ENCODE peak calls at places on chromosomes 6 and 20, in six cellular contexts. F, I, P, U, T and M are unnamed samples.

GRCh38 chr6:132362318-132363185 is 38.7 kb downstream of the MOXD1 start:
- DNase-seq in F (no peak), I (no peak), P (no peak), U (peak; percentile 70), T (no peak), M (no peak)

GRCh38 chr20:45279992-45280391 is 25.6 kb upstream of the SLPI start:
- DNase-seq in F (no peak), I (no peak), P (no peak), U (peak; percentile 81), T (no peak), M (no peak)

GRCh38 chr6:67897998-67898607 is 737.0 kb upstream of the ADGRB3 start:
- DNase-seq in F (no peak), I (no peak), P (no peak), U (no peak), T (no peak), M (no peak)

GRCh38 chr20:4041748-4042411 is 26.5 kb upstream of the RNF24 start:
- DNase-seq in F (no peak), I (peak; percentile 73), P (peak; percentile 83), U (peak; percentile 99), T (no peak), M (no peak)

GRCh38 chr6:307874-308273 is 15.6 kb downstream of the DUSP22 start:
- DNase-seq in F (no peak), I (no peak), P (no peak), U (no peak), T (no peak), M (no peak)

GRCh38 chr20:60206259-60206658 is 248.0 kb downstream of the CDH26 start:
- DNase-seq in F (peak; percentile 13), I (no peak), P (peak; percentile 8), U (peak; percentile 47), T (no peak), M (no peak)

GRCh38 chr6:36979343-36979742 is 6.7 kb downstream of the MTCH1 start:
- DNase-seq in F (no peak), I (no peak), P (no peak), U (peak; percentile 37), T (no peak), M (no peak)

GRCh38 chr6:42042108-42042507 is 8.2 kb upstream of the TAF8 start:
- DNase-seq in F (no peak), I (no peak), P (no peak), U (no peak), T (no peak), M (no peak)

GRCh38 chr6:57158658-57159057 is 13.5 kb upstream of the BAG2 start:
- DNase-seq in F (no peak), I (no peak), P (no peak), U (peak; percentile 87), T (no peak), M (no peak)

GRCh38 chr6:121055572-121056163 is 278.6 kb downstream of the TBC1D32 start:
- DNase-seq in F (peak; percentile 32), I (no peak), P (peak; percentile 33), U (peak; percentile 49), T (no peak), M (no peak)

GRCh38 chr6:45512594-45512993 is 134.9 kb upstream of the SUPT3H start:
- DNase-seq in F (no peak), I (no peak), P (no peak), U (no peak), T (no peak), M (no peak)

GRCh38 chr6:72826033-72826432 is 204.2 kb downstream of the KCNQ5 start:
- DNase-seq in F (no peak), I (no peak), P (no peak), U (peak; percentile 87), T (no peak), M (no peak)

GRCh38 chr6:43759157-43759925 is 10.7 kb upstream of the VEGFA start:
- DNase-seq in F (no peak), I (no peak), P (no peak), U (no peak), T (no peak), M (no peak)

GRCh38 chr6:166952567-166953464 is 3.5 kb downstream of the RNASET2 start:
- DNase-seq in F (no peak), I (no peak), P (no peak), U (no peak), T (peak; percentile 37), M (no peak)

GRCh38 chr6:137357263-137357947 is 136.8 kb downstream of the OLIG3 start:
- DNase-seq in F (no peak), I (no peak), P (no peak), U (no peak), T (no peak), M (no peak)

GRCh38 chr6:28589234-28589951 is 63.7 kb downstream of the GPX5 start:
- DNase-seq in F (peak; percentile 54), I (no peak), P (peak; percentile 90), U (peak; percentile 93), T (no peak), M (no peak)

GRCh38 chr6:168908887-168909286 is 344.8 kb downstream of the THBS2 start:
- DNase-seq in F (no peak), I (no peak), P (no peak), U (no peak), T (no peak), M (no peak)

GRCh38 chr20:21118138-21118537 is 7.7 kb upstream of the KIZ start:
- DNase-seq in F (no peak), I (no peak), P (no peak), U (no peak), T (no peak), M (no peak)

GRCh38 chr6:127554435-127555006 is 22.5 kb upstream of the C6orf58 start:
- DNase-seq in F (peak; percentile 20), I (no peak), P (peak; percentile 54), U (peak; percentile 57), T (no peak), M (no peak)
- TF ChIP-seq CTCF in F (peak; percentile 5), I (no peak), P (no peak), U (peak; percentile 45), T (peak; percentile 16), M (peak; percentile 39)

GRCh38 chr6:14704383-14705271 is 541.2 kb upstream of the JARID2 start:
- DNase-seq in F (no peak), I (no peak), P (no peak), U (no peak), T (no peak), M (no peak)

GRCh38 chr6:14705841-14706377 is 540.0 kb upstream of the JARID2 start:
- DNase-seq in F (no peak), I (no peak), P (no peak), U (no peak), T (no peak), M (no peak)

GRCh38 chr6:14700202-14700601 is 545.7 kb upstream of the JARID2 start:
- DNase-seq in F (no peak), I (no peak), P (no peak), U (no peak), T (no peak), M (no peak)

GRCh38 chr6:14703586-14703985 is 542.3 kb upstream of the JARID2 start:
- DNase-seq in F (no peak), I (no peak), P (no peak), U (no peak), T (no peak), M (no peak)

DNA sequence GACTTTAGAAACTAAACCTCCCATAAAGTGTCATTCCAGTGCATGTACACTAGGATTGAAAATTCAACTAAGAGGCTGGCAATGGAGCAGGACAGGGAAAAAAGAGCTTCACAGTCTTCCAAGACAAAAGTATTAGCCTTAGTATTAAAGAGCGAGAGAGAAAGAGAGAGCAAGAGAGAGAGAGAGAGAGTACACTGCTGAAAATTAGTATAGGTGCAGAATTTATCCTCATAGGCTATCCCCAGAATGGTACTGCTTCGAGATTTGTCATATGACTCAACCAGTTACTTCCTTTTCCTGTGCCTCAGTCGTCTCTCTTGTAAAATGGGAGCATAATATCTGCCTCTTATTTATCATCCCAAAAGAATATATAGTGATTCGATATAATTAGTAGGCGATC is 543.2 kb upstream of the JARID2 start:
- DNase-seq in F (no peak), I (no peak), P (no peak), U (no peak), T (no peak), M (no peak)
- TF ChIP-seq CTCF in F (no peak), I (no peak), P (no peak), U (no peak), T (no peak), M (no peak)

GRCh38 chr20:19256085-19256484 is 43.6 kb downstream of the SLC24A3 start:
- DNase-seq in F (no peak), I (no peak), P (no peak), U (peak; percentile 57), T (no peak), M (no peak)
- TF ChIP-seq CTCF in F (no peak), I (no peak), P (no peak), U (no peak), T (no peak), M (no peak)

DNA sequence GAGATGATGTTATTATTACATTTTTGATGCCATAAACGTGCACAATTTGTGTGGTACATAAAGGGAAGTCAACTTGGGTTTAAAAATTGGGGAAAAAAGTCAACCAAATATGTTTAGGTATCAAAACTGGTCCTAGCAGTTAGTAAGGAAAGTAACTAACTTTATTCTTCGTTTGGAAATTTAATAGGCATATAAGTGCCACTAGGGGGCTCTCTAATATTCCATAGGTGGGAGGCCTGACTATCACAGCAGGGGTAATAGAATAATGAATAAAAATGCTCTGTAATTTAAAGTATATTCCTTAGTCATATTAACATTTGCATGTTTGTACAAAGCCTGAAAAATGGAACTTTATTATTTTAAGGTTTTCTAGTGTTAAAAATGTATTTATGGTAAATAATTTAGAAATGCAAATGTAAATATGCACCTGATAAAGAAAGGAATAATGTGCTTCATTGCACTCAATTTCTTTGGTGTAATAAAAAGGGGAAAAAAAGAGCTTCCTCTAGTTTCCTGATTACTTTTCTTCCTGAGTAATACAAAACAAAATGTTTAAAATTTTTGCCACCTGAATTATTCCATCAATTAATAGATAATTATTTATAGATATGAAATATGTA is 125.7 kb upstream of the HDAC2 start:
- DNase-seq in F (peak; percentile 19), I (no peak), P (peak; percentile 21), U (peak; percentile 29), T (no peak), M (no peak)
- TF ChIP-seq CTCF in F (peak; percentile 63), I (no peak), P (peak; percentile 54), U (peak; percentile 46), T (peak; percentile 56), M (peak; percentile 71)

DNA sequence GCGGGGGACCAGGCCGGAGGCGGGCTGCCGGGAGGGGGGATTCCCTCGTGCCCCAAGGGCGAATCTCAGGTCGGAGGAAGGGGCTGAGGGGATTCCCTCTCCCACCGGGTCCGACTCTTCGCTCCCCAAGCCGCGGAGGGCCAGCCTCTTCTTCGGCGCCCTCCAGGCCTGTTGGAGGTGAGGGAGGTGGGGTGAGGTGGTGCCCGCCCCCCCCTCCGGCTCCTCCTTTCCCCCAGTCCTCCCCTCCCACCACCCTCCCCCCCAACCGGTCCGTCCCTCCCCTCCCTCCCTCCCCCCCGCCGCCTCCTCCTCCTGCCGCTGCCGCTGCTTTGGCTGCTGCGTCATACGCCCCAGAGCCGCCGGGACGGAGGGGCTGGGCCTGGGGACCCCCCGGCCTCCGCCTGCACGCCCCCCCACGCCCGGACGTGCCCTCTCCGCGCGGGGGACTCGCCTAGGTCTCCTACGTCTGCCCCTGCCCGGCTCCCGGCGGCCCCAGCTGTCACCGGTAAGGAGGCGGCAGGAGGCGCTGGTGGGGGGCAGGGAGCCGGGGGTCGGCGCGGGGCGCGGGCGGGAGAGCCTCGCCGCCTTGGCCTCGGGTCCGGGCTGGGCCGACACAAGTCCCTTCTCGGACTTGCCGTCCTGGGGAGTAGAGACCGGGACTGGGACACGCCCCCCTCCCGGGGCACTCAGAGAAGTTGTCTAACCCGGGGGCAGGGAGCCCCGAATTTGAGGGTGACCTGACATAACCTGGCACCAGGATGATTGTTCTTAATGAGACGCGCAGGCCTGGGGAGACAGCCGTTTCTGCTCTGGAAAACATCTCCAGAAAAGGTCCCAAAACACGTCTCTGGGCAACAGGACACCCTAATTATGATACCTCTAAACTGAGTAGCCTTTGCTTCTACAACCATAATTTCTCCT is at the start of gene PHF1:
- DNase-seq in F (peak; percentile 92), I (no peak), P (no peak), U (peak; percentile 49), T (peak; percentile 76), M (peak; percentile 63)
- TF ChIP-seq CTCF in F (no peak), I (no peak), P (no peak), U (no peak), T (no peak), M (no peak)